ENCODE peak calls at places on chromosome 1, in four cellular contexts. R is heart left ventricle, X is cardiac muscle cell, F is neural progenitor cell. E is an unnamed sample.
A peak's percentile ranks its signal among the peaks of the same experiment; 100 is the strongest.

GRCh38 chr1:242467556-242468145 is 56.8 kb downstream of the PLD5 start:
- DNase-seq in R (peak; percentile 51), X (peak; percentile 70), F (peak; percentile 86), E (no peak)

GRCh38 chr1:159339517-159339916 is 37.4 kb downstream of the FCER1A start:
- DNase-seq in F (no peak), X (no peak), R (no peak), E (no peak)

GRCh38 chr1:207847116-207847515 is 63.8 kb downstream of the CD34 start:
- DNase-seq in F (no peak), X (no peak), R (no peak), E (no peak)

GRCh38 chr1:16026723-16027484 is 5.1 kb downstream of the CLCNKA start:
- DNase-seq in X (peak; percentile 95), R (no peak), F (peak; percentile 94), E (peak; percentile 27)

GRCh38 chr1:201267481-201268229 is 15.7 kb upstream of the PKP1 start:
- DNase-seq in X (no peak), R (peak; percentile 1), F (no peak), E (no peak)

GRCh38 chr1:153357076-153357852 is 390 bp upstream of the S100A9 start:
- DNase-seq in R (peak; percentile 27), X (no peak), F (no peak), E (no peak)

GRCh38 chr1:159900086-159900680 is at the start of gene CFAP45:
- DNase-seq in X (peak; percentile 95), F (peak; percentile 98), R (peak; percentile 81), E (no peak)

GRCh38 chr1:53108646-53109580 is 33.5 kb downstream of the SLC1A7 start:
- DNase-seq in X (peak; percentile 35), F (no peak), R (no peak), E (no peak)

GRCh38 chr1:16396591-16396990 is 29.5 kb downstream of the SZRD1 start:
- DNase-seq in R (no peak), F (no peak), X (no peak), E (no peak)

GRCh38 chr1:174800221-174800791 is 199.4 kb upstream of the CACYBP start:
- DNase-seq in R (no peak), F (peak; percentile 23), X (peak; percentile 5), E (peak; percentile 2)

GRCh38 chr1:109621402-109622101 is 1.9 kb downstream of the AMPD2 start:
- DNase-seq in X (no peak), R (no peak), F (no peak), E (no peak)

GRCh38 chr1:109619655-109620395 is at the start of gene AMPD2:
- DNase-seq in R (peak; percentile 74), X (peak; percentile 78), F (peak; percentile 83), E (peak; percentile 41)

GRCh38 chr1:109620890-109621289 is 1.3 kb downstream of the AMPD2 start:
- DNase-seq in F (peak; percentile 94), R (peak; percentile 93), X (peak; percentile 88), E (peak; percentile 98)

GRCh38 chr1:109619405-109619654 is at the start of gene GNAT2:
- DNase-seq in X (no peak), R (no peak), F (no peak), E (no peak)

GRCh38 chr1:109620396-109620817 is 770 bp downstream of the AMPD2 start:
- DNase-seq in F (peak; percentile 46), X (peak; percentile 46), R (no peak), E (no peak)
- H3K4me1 ChIP-seq in F (peaks cover 22% of the 10 kb centered on the region), X (no peaks in the 10 kb centered on the region), R (peaks cover 49% of the 10 kb centered on the region), E (peaks cover 14% of the 10 kb centered on the region)

GRCh38 chr1:32992489-32993214 is 28.0 kb upstream of the RNF19B start:
- DNase-seq in X (peak; percentile 73), F (peak; percentile 72), R (peak; percentile 74), E (no peak)

GRCh38 chr1:32991386-32991785 is 26.8 kb upstream of the RNF19B start:
- DNase-seq in F (no peak), R (no peak), X (no peak), E (no peak)

GRCh38 chr1:32990887-32991286 is 26.3 kb upstream of the RNF19B start:
- DNase-seq in X (no peak), F (no peak), R (no peak), E (no peak)

GRCh38 chr1:32993215-32993566 is 28.6 kb upstream of the RNF19B start:
- DNase-seq in R (no peak), F (no peak), X (no peak), E (no peak)

DNA sequence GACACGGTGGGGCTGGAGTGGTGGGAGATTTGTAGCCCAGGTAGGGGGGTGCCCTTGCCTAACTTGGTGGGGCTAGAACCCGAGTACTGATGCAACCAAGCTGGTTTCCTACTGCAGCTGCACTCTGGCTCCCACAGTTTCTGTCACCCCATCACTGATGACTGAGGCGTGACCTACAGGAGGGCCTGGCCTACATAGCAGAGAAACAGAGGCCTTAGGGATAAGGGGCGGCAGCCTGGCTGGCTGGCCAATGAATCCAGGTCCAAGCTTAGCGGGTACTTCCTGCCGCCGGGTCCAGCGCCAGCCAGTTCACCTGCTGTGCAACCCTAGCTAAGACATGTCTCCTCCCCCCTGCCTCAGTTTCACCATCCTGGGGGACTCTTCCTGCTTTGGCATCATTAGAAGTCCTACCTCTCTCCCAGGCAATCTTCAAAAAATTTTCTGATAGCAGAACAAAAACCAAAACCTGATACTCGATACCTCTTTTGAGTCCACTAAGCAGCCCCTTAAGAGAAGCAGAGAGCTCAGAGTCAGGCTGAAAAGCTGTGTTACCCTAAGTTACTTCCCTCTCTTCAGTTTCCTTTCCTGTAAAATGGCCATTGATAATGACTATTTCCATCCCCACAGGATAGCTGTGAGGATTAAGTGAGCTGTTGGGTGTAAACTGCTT is 27.3 kb upstream of the RNF19B start:
- DNase-seq in R (no peak), F (no peak), X (no peak), E (no peak)
- H3K4me3 ChIP-seq in R (no peak overlapping the region), F (no peak overlapping the region), X (no peak overlapping the region), E (no peak overlapping the region)

GRCh38 chr1:94092210-94092613 is 28.7 kb downstream of the ABCA4 start:
- DNase-seq in F (no peak), R (peak; percentile 72), X (no peak), E (peak; percentile 8)

GRCh38 chr1:94093351-94093750 is 27.6 kb downstream of the ABCA4 start:
- DNase-seq in F (peak; percentile 65), X (no peak), R (no peak), E (no peak)

GRCh38 chr1:94095112-94095637 is 25.8 kb downstream of the ABCA4 start:
- DNase-seq in X (no peak), F (no peak), R (peak; percentile 89), E (no peak)

GRCh38 chr1:94094466-94095111 is 26.4 kb downstream of the ABCA4 start:
- DNase-seq in R (peak; percentile 78), F (no peak), X (no peak), E (no peak)

DNA sequence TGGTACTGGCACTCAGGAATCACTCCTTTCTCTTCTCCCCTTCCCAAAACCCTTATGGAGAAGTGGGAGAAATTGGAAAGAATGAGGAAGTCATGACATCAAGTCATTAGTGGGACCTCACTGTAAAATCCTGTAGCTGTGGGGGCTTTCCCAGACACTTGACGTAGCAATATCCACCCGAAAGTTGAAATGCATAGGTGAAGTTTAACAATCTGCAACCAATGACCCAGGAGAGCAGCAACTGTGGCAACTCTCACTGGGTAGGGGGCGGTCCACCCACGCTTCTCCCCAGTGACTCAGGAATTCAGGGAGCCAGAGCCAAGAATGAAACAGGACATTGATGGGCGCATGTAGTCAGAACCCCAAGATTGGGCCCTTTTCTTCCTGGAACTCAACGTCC is 27.0 kb downstream of the ABCA4 start:
- DNase-seq in X (no peak), F (no peak), R (no peak), E (no peak)
- H3K4me1 ChIP-seq in X (peaks cover 11% of the 10 kb centered on the region), F (peaks cover 34% of the 10 kb centered on the region), R (peaks cover 72% of the 10 kb centered on the region), E (no peaks in the 10 kb centered on the region)

GRCh38 chr1:56803561-56804156 is 15.5 kb downstream of the FYB2 start:
- DNase-seq in X (peak; percentile 62), R (peak; percentile 15), F (peak; percentile 78), E (no peak)

GRCh38 chr1:56811331-56811730 is 7.9 kb downstream of the FYB2 start:
- DNase-seq in R (no peak), F (peak; percentile 66), X (peak; percentile 65), E (no peak)

GRCh38 chr1:56808385-56808784 is 10.8 kb downstream of the FYB2 start:
- DNase-seq in R (no peak), F (peak; percentile 39), X (no peak), E (no peak)

GRCh38 chr1:56806804-56807203 is 12.4 kb downstream of the FYB2 start:
- DNase-seq in R (no peak), F (no peak), X (no peak), E (no peak)
- H3K4me3 ChIP-seq in R (no peak overlapping the region), F (no peak overlapping the region), X (no peak overlapping the region), E (no peak overlapping the region)

GRCh38 chr1:31748265-31748859 is 15.8 kb downstream of the ADGRB2 start:
- DNase-seq in X (peak; percentile 62), R (no peak), F (no peak), E (no peak)
- H3K4me1 ChIP-seq in X (peaks cover 88% of the 10 kb centered on the region), R (peaks cover 30% of the 10 kb centered on the region), F (peaks cover 23% of the 10 kb centered on the region), E (peaks cover 38% of the 10 kb centered on the region)

GRCh38 chr1:35555212-35555584 is 2.0 kb downstream of the KIAA0319L start:
- DNase-seq in R (no peak), F (no peak), X (no peak), E (no peak)
- H3K4me3 ChIP-seq in R (no peak overlapping the region), F (peak overlapping the region; percentile 97), X (no peak overlapping the region), E (no peak overlapping the region)

GRCh38 chr1:40982721-40983120 is 3.2 kb downstream of the CTPS1 start:
- DNase-seq in X (no peak), R (no peak), F (no peak), E (no peak)
- H3K4me1 ChIP-seq in X (peaks cover 16% of the 10 kb centered on the region), R (peaks cover 32% of the 10 kb centered on the region), F (peaks cover 16% of the 10 kb centered on the region), E (peaks cover 10% of the 10 kb centered on the region)

GRCh38 chr1:54356680-54357147 is 49.5 kb downstream of the SSBP3 start:
- DNase-seq in F (no peak), X (no peak), R (no peak), E (peak; percentile 64)
- H3K4me3 ChIP-seq in F (no peak overlapping the region), X (no peak overlapping the region), R (no peak overlapping the region), E (peak overlapping the region; percentile 56)

GRCh38 chr1:239394107-239394506 is 7.7 kb downstream of the CHRM3 start:
- DNase-seq in R (no peak), F (no peak), X (no peak), E (no peak)
- H3K4me1 ChIP-seq in R (no peaks in the 10 kb centered on the region), F (no peaks in the 10 kb centered on the region), X (no peaks in the 10 kb centered on the region), E (no peaks in the 10 kb centered on the region)